ENCODE peak calls at places on chromosomes 16 and 17, in six cellular contexts. H is GM12891, F is H1, B is HepG2, N is GM12878, D is K562. R is an unnamed sample.

GRCh38 chr17:6381052-6381451 is 53.9 kb downstream of the AIPL1 start:
- DNase-seq in H (no peak), F (no peak), B (no peak), N (no peak), D (no peak), R (no peak)

GRCh38 chr17:42928714-42929496 is 28.3 kb downstream of the G6PC1 start:
- DNase-seq in H (peak), F (peak), B (peak), N (peak), D (peak), R (peak)

GRCh38 chr16:88455610-88456355 is 2.7 kb downstream of the ZFPM1 start:
- DNase-seq in H (peak), F (peak), B (peak), N (peak), D (peak), R (peak)

GRCh38 chr16:79542196-79542859 is 58.2 kb downstream of the MAF start:
- DNase-seq in H (no peak), F (no peak), B (no peak), N (no peak), D (no peak), R (no peak)

GRCh38 chr16:13956635-13957196 is 36.8 kb downstream of the ERCC4 start:
- DNase-seq in H (no peak), F (no peak), B (no peak), N (peak), D (no peak), R (no peak)

GRCh38 chr16:21263640-21264211 is 14.4 kb downstream of the CRYM start:
- DNase-seq in H (peak), F (no peak), B (peak), N (peak), D (peak), R (peak)

GRCh38 chr17:19387921-19388521 is 1.0 kb upstream of the MFAP4 start:
- DNase-seq in H (no peak), F (no peak), B (no peak), N (no peak), D (no peak), R (no peak)

GRCh38 chr16:3774156-3774767 is 56.9 kb upstream of the TRAP1 start:
- DNase-seq in H (no peak), F (no peak), B (no peak), N (no peak), D (no peak), R (no peak)

GRCh38 chr17:65198653-65199382 is 61.6 kb downstream of the RGS9 start:
- DNase-seq in H (peak), F (peak), B (peak), N (peak), D (peak), R (peak)

GRCh38 chr17:60744355-60744958 is 66.8 kb downstream of the BCAS3 start:
- DNase-seq in H (no peak), F (no peak), B (no peak), N (no peak), D (no peak), R (no peak)

GRCh38 chr16:66525396-66526180 is 24.3 kb downstream of the TK2 start:
- DNase-seq in H (no peak), F (no peak), B (no peak), N (no peak), D (no peak), R (no peak)

GRCh38 chr17:80931421-80932265 is 60.0 kb upstream of the CHMP6 start:
- DNase-seq in H (no peak), F (peak), B (no peak), N (no peak), D (no peak), R (no peak)
- TF ChIP-seq TAF1 in H (no peak), F (no peak), B (no peak), N (no peak), D (no peak), R (no peak)

DNA sequence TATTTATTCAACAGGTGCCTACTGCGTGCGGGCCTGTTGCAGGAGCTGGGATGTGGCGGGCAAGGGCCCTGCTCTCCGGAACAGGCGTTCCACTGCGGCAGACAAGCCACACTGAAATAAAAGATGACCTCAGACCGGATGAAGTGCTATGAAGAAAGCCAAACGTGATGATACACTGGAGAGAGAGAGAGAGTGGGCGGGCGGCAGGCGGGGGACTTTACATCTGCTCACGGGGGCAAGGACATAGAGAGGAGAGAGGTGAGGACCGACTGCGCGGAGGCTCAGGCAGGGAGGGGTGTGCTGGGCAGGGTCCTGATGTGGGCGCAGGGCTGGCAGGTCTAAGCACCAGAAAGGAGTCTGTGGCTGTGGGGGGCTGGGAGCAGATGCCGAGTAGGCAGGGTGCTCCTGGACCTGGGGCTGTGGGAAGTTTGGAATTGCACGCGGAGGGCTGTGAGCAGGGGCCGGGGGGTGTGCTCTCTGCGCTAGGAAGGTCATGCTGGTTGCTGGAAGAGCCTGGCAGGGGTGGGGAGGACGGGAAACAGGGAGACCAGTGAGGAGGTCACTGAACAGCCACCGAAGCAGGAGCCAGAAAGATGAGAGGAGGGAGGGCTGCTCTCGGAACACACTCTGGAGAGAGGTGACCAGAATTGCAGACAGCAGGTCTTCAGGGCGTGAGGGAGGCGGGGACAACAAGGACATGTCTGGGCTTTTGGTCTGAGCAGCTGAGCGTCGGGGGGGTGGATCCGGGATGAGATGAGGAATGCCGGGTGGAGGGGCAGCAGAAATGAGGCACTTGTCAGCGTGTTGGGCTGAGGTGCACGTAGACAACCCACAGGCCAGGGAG is 9.9 kb downstream of the MXRA7 start:
- DNase-seq in H (no peak), F (no peak), B (peak), N (no peak), D (no peak), R (no peak)
- TF ChIP-seq POLR2A in H (no peak), F (no peak), B (peak), N (no peak), D (no peak), R (no peak)

DNA sequence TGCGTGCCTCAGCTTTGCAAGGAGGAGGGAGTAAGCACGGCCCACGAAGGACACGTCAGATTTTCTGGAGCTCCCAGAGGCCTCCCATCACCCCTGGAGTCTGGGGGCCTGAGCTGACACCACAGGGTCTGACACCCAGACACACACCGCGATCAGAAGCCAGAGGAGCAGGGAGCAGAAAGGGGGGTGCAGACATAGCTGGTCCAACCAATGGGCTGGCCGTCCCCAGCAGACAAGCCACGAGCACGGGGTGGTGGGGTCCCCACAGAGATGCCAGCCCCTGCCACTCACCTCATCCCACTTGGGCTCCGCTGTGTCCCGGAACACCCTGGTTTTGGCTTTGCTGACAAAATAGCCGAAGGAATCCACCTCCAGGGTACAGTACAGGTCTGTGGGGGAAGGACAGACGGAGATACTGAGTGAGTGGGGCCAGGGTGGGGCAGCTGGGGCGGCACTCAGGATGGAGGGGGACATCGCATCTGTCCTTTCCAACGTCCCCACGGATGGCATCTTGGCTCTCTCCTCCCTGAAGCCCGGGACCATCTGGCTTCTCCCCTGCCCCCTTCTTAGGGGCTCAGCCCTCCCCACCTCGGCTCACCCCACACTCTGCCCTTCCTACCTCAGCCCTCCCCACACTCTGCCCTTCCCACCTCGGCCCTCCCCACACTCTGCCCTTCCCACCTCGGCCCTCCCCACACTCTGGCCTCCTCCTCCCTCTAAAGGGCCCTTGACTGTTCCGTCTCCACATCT is 53.5 kb downstream of the TIMM22 start:
- DNase-seq in H (no peak), F (no peak), B (no peak), N (no peak), D (no peak), R (no peak)
- TF ChIP-seq POLR2AphosphoS5 in H (no peak), F (no peak), B (no peak), N (no peak), D (no peak), R (no peak)

DNA sequence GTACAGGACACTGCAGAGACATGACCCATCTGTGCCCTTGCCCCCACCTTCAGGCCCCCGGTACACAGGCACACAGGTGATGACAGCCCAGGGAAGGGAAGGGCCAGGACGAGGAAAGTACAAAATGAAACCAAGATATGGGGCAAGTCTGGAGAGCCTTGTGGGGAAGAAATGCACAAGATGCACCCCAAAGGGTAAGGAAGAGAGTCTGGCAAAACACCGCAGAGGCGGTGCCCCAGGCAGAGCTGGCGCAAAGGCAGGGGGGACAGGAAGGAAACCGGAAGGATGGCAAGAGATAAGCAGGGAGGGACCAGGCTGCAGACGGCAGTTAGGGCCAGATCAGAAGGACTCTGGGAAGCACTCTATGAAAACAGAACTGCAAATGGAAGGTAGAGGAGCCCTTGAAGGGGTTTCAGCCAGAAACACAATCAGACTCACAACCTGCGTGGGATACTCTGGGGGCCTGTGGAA is 81.4 kb downstream of the SLC39A11 start:
- DNase-seq in H (no peak), F (no peak), B (no peak), N (no peak), D (peak), R (no peak)
- TF ChIP-seq TAF1 in H (no peak), F (no peak), B (no peak), N (no peak), D (peak), R (no peak)

DNA sequence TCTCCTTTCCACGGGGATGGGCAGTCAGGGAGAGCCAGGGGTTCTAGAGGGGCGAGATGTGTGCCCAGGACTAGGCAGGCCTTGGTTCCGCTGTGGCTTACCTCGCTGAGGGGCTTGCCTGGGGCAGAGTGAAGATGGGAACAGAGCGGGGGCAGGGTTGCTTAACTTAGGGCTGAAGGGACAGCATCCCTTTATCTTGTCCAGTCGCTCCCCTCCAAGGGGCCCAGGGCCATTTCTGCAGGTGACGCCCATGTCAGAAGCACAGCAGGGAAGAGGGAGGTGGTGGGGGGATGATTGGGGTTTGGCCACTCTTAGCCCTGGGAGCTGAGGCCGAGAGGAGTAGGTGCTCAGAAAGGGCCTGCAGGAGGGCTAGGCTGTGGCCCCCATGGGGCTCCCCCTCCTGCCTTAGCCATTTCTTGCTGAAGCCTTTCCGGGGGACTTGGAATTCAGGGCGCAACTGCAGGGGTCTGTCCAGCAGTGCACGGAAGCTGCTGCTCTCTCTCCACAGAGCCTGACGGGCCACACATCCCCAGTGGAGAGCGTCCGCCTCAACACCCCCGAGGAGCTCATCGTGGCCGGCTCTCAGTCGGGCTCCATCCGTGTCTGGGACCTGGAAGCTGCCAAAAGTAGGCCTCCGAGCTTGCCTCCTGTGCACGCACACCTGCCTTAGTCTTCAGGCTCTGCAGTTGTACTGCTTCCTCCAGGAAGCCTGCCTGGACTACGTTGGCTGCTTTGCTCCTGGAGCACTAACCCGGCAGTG is 8.5 kb downstream of the KATNB1 start:
- DNase-seq in H (no peak), F (no peak), B (no peak), N (no peak), D (no peak), R (no peak)
- TF ChIP-seq POLR2A in H (no peak), F (no peak), B (no peak), N (no peak), D (no peak), R (no peak)

GRCh38 chr16:1493746-1494094 is 560 bp downstream of the TELO2 start:
- DNase-seq in H (peak), F (no peak), B (no peak), N (no peak), D (no peak), R (no peak)

GRCh38 chr16:1492082-1492922 is 858 bp upstream of the TELO2 start:
- DNase-seq in H (no peak), F (no peak), B (no peak), N (no peak), D (no peak), R (no peak)

GRCh38 chr16:1492923-1493745 is at the start of gene TELO2:
- DNase-seq in H (peak), F (peak), B (peak), N (no peak), D (peak), R (peak)

GRCh38 chr16:1489077-1489476 is 333 bp upstream of the PTX4 start:
- DNase-seq in H (no peak), F (no peak), B (no peak), N (no peak), D (no peak), R (no peak)

DNA sequence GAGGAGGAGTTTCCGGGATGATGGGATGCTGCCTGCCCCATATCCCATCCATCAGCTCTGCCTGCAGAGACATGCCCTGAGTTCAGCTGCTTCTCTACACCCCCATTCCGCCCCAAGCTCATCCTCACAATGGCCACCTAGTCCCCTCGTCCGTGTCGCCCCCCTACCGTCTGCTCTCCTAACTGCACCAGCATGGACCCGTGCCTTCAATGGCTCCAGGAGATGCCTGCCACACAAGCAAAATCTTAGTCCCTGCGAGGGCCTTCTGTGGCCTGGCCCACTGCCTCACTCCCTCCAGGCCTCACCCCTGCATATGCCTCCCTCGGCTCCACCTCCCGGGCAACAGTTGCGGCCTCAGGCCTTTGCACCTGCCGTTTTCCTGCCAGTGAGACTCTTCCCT is 1.8 kb upstream of the TELO2 start:
- DNase-seq in H (no peak), F (no peak), B (peak), N (no peak), D (no peak), R (no peak)
- TF ChIP-seq POLR2AphosphoS5 in H (no peak), F (no peak), B (no peak), N (no peak), D (no peak), R (no peak)

GRCh38 chr17:32516450-32516849 is 29.7 kb downstream of the CDK5R1 start:
- DNase-seq in H (no peak), F (no peak), B (no peak), N (no peak), D (no peak), R (no peak)

GRCh38 chr17:32517982-32518381 is 31.2 kb downstream of the CDK5R1 start:
- DNase-seq in H (no peak), F (no peak), B (no peak), N (no peak), D (no peak), R (no peak)

GRCh38 chr17:32515677-32516383 is 29.0 kb downstream of the CDK5R1 start:
- DNase-seq in H (no peak), F (no peak), B (no peak), N (peak), D (no peak), R (no peak)

GRCh38 chr17:32518856-32519768 is 32.3 kb downstream of the CDK5R1 start:
- DNase-seq in H (no peak), F (peak), B (no peak), N (no peak), D (no peak), R (no peak)

GRCh38 chr17:32516940-32517711 is 30.3 kb downstream of the CDK5R1 start:
- DNase-seq in H (no peak), F (no peak), B (no peak), N (no peak), D (no peak), R (no peak)
- TF ChIP-seq TAF1 in H (peak), F (no peak), B (no peak), N (no peak), D (no peak), R (no peak)

GRCh38 chr16:31038993-31039392 is 5.6 kb downstream of the STX4 start:
- DNase-seq in H (no peak), F (no peak), B (no peak), N (no peak), D (no peak), R (no peak)
- TF ChIP-seq POLR2A in H (no peak), F (no peak), B (no peak), N (no peak), D (no peak), R (no peak)